ENCODE peak calls at places on chromosomes 13 and 19, in five cellular contexts. W, E, J, F and O are unnamed samples.

GRCh38 chr13:51776179-51776578 is 27.8 kb downstream of the DHRS12 start:
- DNase-seq in F (no peak), E (no peak), J (no peak), W (no peak), O (no peak)

GRCh38 chr19:1035998-1036621 is 3.8 kb upstream of the ABCA7 start:
- DNase-seq in W (no peak), F (peak; percentile 60), E (no peak), J (no peak), O (no peak)

GRCh38 chr19:15526408-15526807 is 18.1 kb downstream of the CYP4F22 start:
- DNase-seq in E (no peak), J (no peak), F (no peak), W (no peak), O (no peak)

GRCh38 chr13:80145291-80145690 is 195.6 kb downstream of the SPRY2 start:
- DNase-seq in W (no peak), J (no peak), E (no peak), F (no peak), O (no peak)

GRCh38 chr13:97506511-97506910 is 72.5 kb downstream of the RAP2A start:
- DNase-seq in F (no peak), J (no peak), W (no peak), E (no peak), O (no peak)

GRCh38 chr13:97116754-97117153 is 105.4 kb upstream of the MBNL2 start:
- DNase-seq in F (no peak), E (no peak), J (peak; percentile 56), W (no peak), O (no peak)

GRCh38 chr19:32676186-32676894 is 692 bp downstream of the RGS9BP start:
- DNase-seq in J (no peak), E (peak; percentile 57), F (peak; percentile 90), W (no peak), O (no peak)

GRCh38 chr13:50006426-50007135 is 8.7 kb upstream of the KCNRG start:
- DNase-seq in J (no peak), W (no peak), F (no peak), E (no peak), O (no peak)

GRCh38 chr19:35901055-35901644 is 810 bp upstream of the NFKBID start:
- DNase-seq in J (peak; percentile 65), W (no peak), E (no peak), F (no peak), O (no peak)

GRCh38 chr13:40340368-40341085 is 325.9 kb downstream of the FOXO1 start:
- DNase-seq in J (no peak), F (no peak), E (no peak), W (no peak), O (no peak)

GRCh38 chr19:35713904-35714440 is 3.8 kb upstream of the KMT2B start:
- DNase-seq in F (no peak), W (no peak), E (no peak), J (no peak), O (no peak)

GRCh38 chr13:74644239-74644638 is 510.0 kb upstream of the KLF12 start:
- DNase-seq in W (no peak), F (no peak), E (no peak), J (no peak), O (no peak)

GRCh38 chr13:76229281-76229680 is 593.2 kb downstream of the LMO7 start:
- DNase-seq in J (no peak), E (no peak), F (no peak), W (no peak), O (no peak)

GRCh38 chr13:48236528-48237353 is 3.7 kb downstream of the ITM2B start:
- DNase-seq in E (no peak), J (no peak), F (no peak), W (no peak), O (no peak)

GRCh38 chr19:869245-870177 is 10.0 kb downstream of the CFD start:
- DNase-seq in W (peak; percentile 33), F (peak; percentile 89), J (peak; percentile 86), E (no peak), O (no peak)

GRCh38 chr19:1864480-1865171 is 1.2 kb upstream of the KLF16 start:
- DNase-seq in J (no peak), E (peak; percentile 87), W (no peak), F (peak; percentile 95), O (no peak)

GRCh38 chr13:100987993-100988392 is 313.4 kb upstream of the TMTC4 start:
- DNase-seq in W (no peak), J (no peak), F (no peak), E (no peak), O (no peak)

GRCh38 chr13:101523732-101524131 is 71.3 kb downstream of the ITGBL1 start:
- DNase-seq in E (no peak), W (peak; percentile 40), F (no peak), J (no peak), O (peak; percentile 61)

GRCh38 chr19:49636230-49636932 is 3.6 kb downstream of the RRAS start:
- DNase-seq in F (peak; percentile 67), E (no peak), W (no peak), J (no peak), O (no peak)

GRCh38 chr13:39811051-39811450 is 155.6 kb downstream of the COG6 start:
- DNase-seq in F (no peak), J (no peak), E (no peak), W (no peak), O (no peak)

GRCh38 chr19:42942187-42942789 is 5.3 kb upstream of the PSG7 start:
- DNase-seq in E (no peak), J (no peak), F (no peak), W (no peak), O (no peak)

GRCh38 chr13:80217614-80218456 is 123.1 kb downstream of the SPRY2 start:
- DNase-seq in W (no peak), E (no peak), J (no peak), F (no peak), O (peak; percentile 28)

GRCh38 chr19:16285769-16286564 is 38.7 kb upstream of the KLF2 start:
- DNase-seq in J (no peak), W (no peak), F (no peak), E (no peak), O (no peak)

GRCh38 chr13:42039457-42039945 is 8.9 kb upstream of the DGKH start:
- DNase-seq in F (no peak), J (peak; percentile 35), W (no peak), E (no peak), O (no peak)

GRCh38 chr19:30923096-30923495 is 426.1 kb downstream of the TSHZ3 start:
- DNase-seq in J (no peak), F (no peak), W (no peak), E (no peak), O (no peak)

GRCh38 chr19:39506944-39507714 is 7.8 kb upstream of the SELENOV start:
- DNase-seq in F (peak; percentile 88), W (no peak), J (no peak), E (peak; percentile 91), O (peak; percentile 25)

GRCh38 chr13:85223883-85224656 is 575.1 kb downstream of the SLITRK6 start:
- DNase-seq in E (no peak), W (no peak), F (no peak), J (no peak), O (no peak)

GRCh38 chr19:46408611-46409039 is 4.7 kb downstream of the CCDC8 start:
- DNase-seq in W (no peak), E (no peak), F (peak; percentile 77), J (no peak), O (no peak)

GRCh38 chr19:41161903-41162302 is 31.1 kb upstream of the CYP2S1 start:
- DNase-seq in E (no peak), J (no peak), W (no peak), F (no peak), O (no peak)
- TF ChIP-seq CTCF in E (peak; percentile 24), J (peak; percentile 40), W (no peak), F (no peak), O (no peak)

GRCh38 chr13:43319617-43320444 is 296.4 kb downstream of the DNAJC15 start:
- DNase-seq in J (no peak), W (no peak), E (no peak), F (no peak), O (no peak)

GRCh38 chr13:43316997-43317396 is 293.6 kb downstream of the DNAJC15 start:
- DNase-seq in E (no peak), W (no peak), J (no peak), F (no peak), O (no peak)
- H3K4me3 ChIP-seq in E (no peak overlapping the region), W (peak overlapping the region; percentile 22), J (no peak overlapping the region), F (no peak overlapping the region), O (no peak overlapping the region)

GRCh38 chr19:9150650-9151049 is 10.5 kb downstream of the ZNF317 start:
- DNase-seq in J (no peak), E (no peak), W (no peak), F (no peak), O (no peak)

GRCh38 chr19:9148687-9149086 is 8.5 kb downstream of the ZNF317 start:
- DNase-seq in J (no peak), F (no peak), E (no peak), W (no peak), O (no peak)

GRCh38 chr19:9149976-9150375 is 9.8 kb downstream of the ZNF317 start:
- DNase-seq in J (no peak), F (no peak), W (no peak), E (no peak), O (no peak)

GRCh38 chr19:9155591-9155990 is 15.4 kb downstream of the ZNF317 start:
- DNase-seq in W (no peak), F (no peak), E (no peak), J (no peak), O (no peak)

GRCh38 chr19:9151367-9151766 is 11.2 kb downstream of the ZNF317 start:
- DNase-seq in J (no peak), W (no peak), F (no peak), E (no peak), O (no peak)
- H3K36me3 ChIP-seq in J (peaks cover 94% of the 10 kb centered on the region), W (peaks cover 77% of the 10 kb centered on the region), F (peaks cover 12% of the 10 kb centered on the region), E (peaks cover 18% of the 10 kb centered on the region), O (peaks cover 3% of the 10 kb centered on the region)

GRCh38 chr19:19032420-19033175 is 719 bp downstream of the SUGP2 start:
- DNase-seq in F (no peak), E (peak; percentile 73), W (peak; percentile 80), J (no peak), O (peak; percentile 68)

GRCh38 chr19:19033176-19033425 is 216 bp downstream of the SUGP2 start:
- DNase-seq in E (no peak), J (no peak), F (no peak), W (no peak), O (no peak)

GRCh38 chr19:19026299-19026971 is 6.9 kb downstream of the SUGP2 start:
- DNase-seq in J (no peak), F (no peak), W (no peak), E (no peak), O (no peak)

GRCh38 chr19:19027228-19027627 is 6.1 kb downstream of the SUGP2 start:
- DNase-seq in E (no peak), F (no peak), W (no peak), J (no peak), O (no peak)

DNA sequence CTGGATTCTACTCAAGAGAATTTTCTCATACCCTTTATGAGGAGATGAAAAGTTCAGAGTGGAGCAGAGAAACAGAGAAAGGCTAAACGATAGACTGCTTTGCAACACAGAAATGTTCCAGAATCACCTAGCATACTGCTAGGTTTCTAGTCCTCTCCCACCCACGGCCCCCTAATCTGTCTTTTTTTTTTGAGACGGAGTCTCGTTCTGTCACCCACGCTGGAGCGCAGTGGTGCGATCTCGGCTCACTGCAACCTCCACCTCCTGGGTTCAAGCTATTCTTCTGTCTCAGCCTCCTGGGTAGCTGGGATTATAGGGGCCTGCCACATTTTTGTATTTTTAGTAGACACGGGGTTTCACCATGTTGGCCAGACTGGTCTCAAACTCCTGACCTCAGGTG is 4.8 kb downstream of the SUGP2 start:
- DNase-seq in J (no peak), E (no peak), F (no peak), W (no peak), O (no peak)
- TF ChIP-seq CTCF in J (no peak), E (no peak), F (no peak), W (no peak), O (no peak)